ENCODE peak calls at places on chromosomes 2 and 18, in five cellular contexts. I, S, K, G and E are unnamed samples.

GRCh38 chr2:11669454-11670291 is at the start of gene NTSR2:
- DNase-seq in I (peak; percentile 61), K (no peak), G (peak; percentile 67), S (peak; percentile 68), E (no peak)

GRCh38 chr2:43220982-43221659 is 5.3 kb downstream of the ZFP36L2 start:
- DNase-seq in S (no peak), I (peak; percentile 93), K (peak; percentile 92), G (peak; percentile 99), E (no peak)

GRCh38 chr2:27018142-27018541 is 14.6 kb upstream of the TMEM214 start:
- DNase-seq in G (no peak), K (no peak), I (no peak), S (no peak), E (no peak)

GRCh38 chr2:163681765-163682164 is 54.0 kb downstream of the FIGN start:
- DNase-seq in K (no peak), S (no peak), G (peak; percentile 70), I (peak; percentile 81), E (no peak)

GRCh38 chr18:36514778-36515177 is 217.3 kb downstream of the FHOD3 start:
- DNase-seq in K (no peak), G (no peak), I (no peak), S (no peak), E (no peak)

GRCh38 chr2:237488901-237489860 is 2.1 kb downstream of the MLPH start:
- DNase-seq in I (no peak), K (no peak), G (no peak), S (peak; percentile 86), E (no peak)

GRCh38 chr2:163592954-163593622 is 142.7 kb downstream of the FIGN start:
- DNase-seq in S (no peak), K (no peak), G (no peak), I (no peak), E (no peak)

GRCh38 chr18:3368193-3368592 is 81.8 kb upstream of the TGIF1 start:
- DNase-seq in I (peak; percentile 89), G (peak; percentile 61), S (no peak), K (no peak), E (no peak)

GRCh38 chr18:12857215-12857924 is 26.7 kb downstream of the PTPN2 start:
- DNase-seq in I (no peak), S (no peak), G (no peak), K (no peak), E (no peak)

GRCh38 chr2:211085056-211085680 is 528.8 kb downstream of the CPS1 start:
- DNase-seq in G (peak; percentile 27), S (peak; percentile 33), K (peak; percentile 19), I (peak; percentile 62), E (no peak)

GRCh38 chr2:226669249-226669648 is 130.4 kb downstream of the IRS1 start:
- DNase-seq in I (no peak), K (no peak), S (no peak), G (no peak), E (no peak)

GRCh38 chr2:236512902-236513433 is 56.7 kb upstream of the ACKR3 start:
- DNase-seq in G (peak; percentile 51), K (peak; percentile 57), I (peak; percentile 57), S (peak; percentile 47), E (peak; percentile 44)

GRCh38 chr18:48534364-48534763 is 4.5 kb upstream of the CTIF start:
- DNase-seq in G (peak; percentile 77), S (peak; percentile 22), I (peak; percentile 70), K (no peak), E (no peak)

GRCh38 chr2:196170202-196170680 is 1.1 kb downstream of the STK17B start:
- DNase-seq in G (peak; percentile 81), K (peak; percentile 20), I (peak; percentile 70), S (peak; percentile 51), E (peak; percentile 32)

GRCh38 chr2:237025090-237025865 is 60.4 kb upstream of the COPS8 start:
- DNase-seq in K (no peak), G (peak; percentile 92), S (peak; percentile 88), I (peak; percentile 65), E (peak; percentile 87)

GRCh38 chr2:226076529-226076928 is 677.0 kb downstream of the NYAP2 start:
- DNase-seq in I (no peak), S (no peak), G (no peak), K (no peak), E (no peak)

GRCh38 chr2:11977766-11978524 is 231.5 kb downstream of the LPIN1 start:
- DNase-seq in K (peak; percentile 33), I (no peak), S (no peak), G (no peak), E (no peak)

GRCh38 chr18:67597759-67598158 is 81.2 kb upstream of the DSEL start:
- DNase-seq in K (peak; percentile 7), G (no peak), S (no peak), I (no peak), E (no peak)

GRCh38 chr2:31483246-31483645 is 68.7 kb upstream of the XDH start:
- DNase-seq in I (no peak), G (no peak), K (no peak), S (no peak), E (no peak)

GRCh38 chr2:215797676-215798075 is 215.7 kb downstream of the MREG start:
- DNase-seq in K (no peak), G (no peak), S (no peak), I (peak; percentile 23), E (no peak)

GRCh38 chr2:215796160-215796559 is 217.2 kb downstream of the MREG start:
- DNase-seq in I (peak; percentile 60), S (no peak), K (peak; percentile 55), G (peak; percentile 44), E (no peak)

GRCh38 chr2:215791481-215791937 is 221.8 kb downstream of the MREG start:
- DNase-seq in I (no peak), K (no peak), S (no peak), G (no peak), E (no peak)

GRCh38 chr2:215793747-215794595 is 219.4 kb downstream of the MREG start:
- DNase-seq in K (no peak), G (peak; percentile 96), I (peak; percentile 97), S (peak; percentile 95), E (no peak)

GRCh38 chr2:215794829-215795546 is 218.4 kb downstream of the MREG start:
- DNase-seq in S (no peak), K (no peak), G (peak; percentile 55), I (peak; percentile 41), E (no peak)
- TF ChIP-seq CTCF in S (no peak), K (peak; percentile 5), G (no peak), I (no peak), E (peak; percentile 54)

DNA sequence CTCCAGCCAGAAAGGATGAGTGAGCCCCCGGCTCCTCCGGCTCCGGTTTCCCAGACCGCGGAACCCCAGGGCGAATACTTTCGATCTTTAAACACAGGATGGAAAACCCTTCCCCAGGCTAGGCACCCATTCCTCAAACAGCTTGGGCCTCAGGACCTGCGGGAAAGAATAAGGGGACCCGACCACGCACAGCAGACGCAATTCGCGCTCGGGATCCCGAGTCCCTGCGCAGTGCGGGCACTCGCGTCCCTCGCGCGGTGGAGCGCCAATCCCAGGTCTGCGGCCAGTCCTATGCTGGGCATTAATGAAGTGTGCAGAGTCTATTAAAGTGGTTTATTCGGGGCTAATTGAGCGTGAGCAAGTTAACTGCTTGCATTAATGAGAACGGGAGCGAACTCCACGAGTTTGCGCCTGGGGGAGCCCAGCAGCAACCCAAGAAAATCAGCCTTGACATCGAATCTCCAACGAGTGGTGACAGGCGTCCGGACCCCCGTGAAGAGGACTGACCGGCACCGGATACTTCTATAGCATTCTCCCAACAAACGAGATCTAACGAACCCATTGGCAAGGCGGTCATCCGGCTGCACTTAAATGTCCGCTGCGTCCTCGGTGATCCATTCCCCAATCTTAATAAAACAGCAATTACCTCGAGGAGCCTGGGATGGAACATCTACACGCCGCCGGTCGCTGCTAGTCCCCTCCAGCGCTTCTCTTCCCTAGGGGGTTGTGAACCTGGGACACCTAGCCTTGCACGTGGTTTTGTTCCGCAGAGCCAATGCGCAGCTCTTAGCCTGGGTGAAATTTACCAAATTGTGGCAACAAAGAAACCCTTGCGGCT is 1.7 kb downstream of the OSR1 start:
- DNase-seq in K (no peak), I (no peak), G (peak; percentile 36), S (no peak), E (no peak)
- H3K4me3 ChIP-seq in K (no peak overlapping the region), I (peak overlapping the region; percentile 76), G (peak overlapping the region; percentile 91), S (no peak overlapping the region), E (peak overlapping the region; percentile 75)

DNA sequence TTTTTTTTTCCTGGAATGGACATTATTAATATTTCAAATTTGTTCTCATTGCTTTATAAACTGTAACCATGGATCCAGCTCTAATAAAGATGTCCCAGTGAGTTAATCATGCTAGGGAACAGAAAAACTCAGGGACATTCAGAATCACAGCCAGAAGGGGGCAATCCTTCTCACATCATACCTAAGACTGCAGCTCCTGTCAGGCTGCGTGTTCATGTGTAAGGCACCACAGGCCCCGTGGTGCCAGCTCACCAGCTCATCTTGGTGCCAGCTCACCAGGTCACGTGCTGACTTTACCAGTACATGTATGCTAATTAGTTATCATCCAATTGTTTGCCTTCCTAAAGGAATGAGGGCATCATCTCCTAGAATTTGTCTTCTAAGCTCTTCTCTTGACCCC is 84.7 kb upstream of the NEDD4L start:
- DNase-seq in S (peak; percentile 80), K (peak; percentile 31), G (peak; percentile 56), I (peak; percentile 53), E (peak; percentile 53)
- TF ChIP-seq CTCF in S (peak; percentile 56), K (peak; percentile 48), G (peak; percentile 34), I (peak; percentile 49), E (peak; percentile 68)

DNA sequence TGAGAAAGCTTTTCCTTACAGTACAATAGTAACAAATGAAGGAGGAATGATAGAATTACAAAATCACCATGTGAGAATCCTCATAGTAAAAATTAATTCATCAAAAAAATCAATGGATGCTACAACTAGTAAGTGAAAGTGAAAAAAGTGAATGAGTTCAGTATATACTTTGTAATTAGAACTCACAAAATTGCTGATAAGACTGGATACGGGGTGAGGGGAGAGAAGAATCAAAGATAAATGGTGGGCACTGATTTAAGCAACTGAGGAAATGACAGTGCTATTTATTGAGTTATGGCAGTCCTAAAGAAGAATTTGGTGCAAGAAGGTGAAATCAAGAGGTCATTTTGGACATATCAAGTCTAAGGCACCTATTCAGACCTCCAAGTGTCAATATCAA is 20.6 kb downstream of the OLA1 start:
- DNase-seq in S (no peak), K (no peak), G (no peak), I (no peak), E (no peak)
- H3K4me3 ChIP-seq in S (no peak overlapping the region), K (no peak overlapping the region), G (no peak overlapping the region), I (no peak overlapping the region), E (no peak overlapping the region)

GRCh38 chr2:102703748-102704147 is 58.1 kb upstream of the TMEM182 start:
- DNase-seq in G (peak; percentile 28), I (peak; percentile 44), S (peak; percentile 55), K (no peak), E (no peak)
- TF ChIP-seq CTCF in G (peak; percentile 22), I (peak; percentile 39), S (peak; percentile 72), K (peak; percentile 27), E (peak; percentile 72)